ENCODE peak calls at places on chromosomes 4 and X, in five cellular contexts. V, T, X, C and R are unnamed samples.

GRCh38 chr4:73067971-73068394 is 1.5 kb downstream of the COX18 start:
- DNase-seq in V (no peak), T (peak), X (peak), C (no peak), R (peak)

GRCh38 chrX:12329476-12329875 is 191.2 kb downstream of the FRMPD4 start:
- DNase-seq in V (no peak), T (no peak), X (peak), C (no peak), R (peak)

GRCh38 chr4:94995684-94996394 is 238.1 kb downstream of the BMPR1B start:
- DNase-seq in V (peak), T (peak), X (peak), C (no peak), R (peak)

GRCh38 chr4:78650106-78651021 is 98.8 kb downstream of the ANXA3 start:
- DNase-seq in V (peak), T (peak), X (peak), C (no peak), R (peak)

GRCh38 chr4:151407466-151408379 is 1.3 kb upstream of the FHIP1A start:
- DNase-seq in V (peak), T (peak), X (no peak), C (peak), R (peak)

GRCh38 chrX:40260123-40260751 is 162.5 kb upstream of the BCOR start:
- DNase-seq in V (peak), T (no peak), X (no peak), C (no peak), R (no peak)

GRCh38 chr4:31674313-31674947 is 954.3 kb downstream of the PCDH7 start:
- DNase-seq in V (peak), T (no peak), X (peak), C (no peak), R (peak)

GRCh38 chr4:88341227-88342192 is 37.1 kb upstream of the HERC6 start:
- DNase-seq in V (peak), T (peak), X (peak), C (peak), R (peak)

GRCh38 chr4:94722748-94723147 is 35.0 kb upstream of the BMPR1B start:
- DNase-seq in V (no peak), T (no peak), X (no peak), C (no peak), R (no peak)

GRCh38 chrX:17597836-17598434 is 139.4 kb upstream of the SCML1 start:
- DNase-seq in V (no peak), T (peak), X (peak), C (peak), R (no peak)

GRCh38 chrX:134949271-134949670 is 41.5 kb upstream of the SMIM10 start:
- DNase-seq in V (peak), T (no peak), X (peak), C (no peak), R (no peak)

GRCh38 chrX:51281758-51282318 is 50.8 kb upstream of the NUDT10 start:
- DNase-seq in V (no peak), T (no peak), X (no peak), C (no peak), R (peak)

GRCh38 chr4:138190452-138190858 is 51.7 kb downstream of the SLC7A11 start:
- DNase-seq in V (no peak), T (no peak), X (no peak), C (no peak), R (no peak)

GRCh38 chrX:74535633-74536141 is 78.7 kb downstream of the RLIM start:
- DNase-seq in V (peak), T (peak), X (peak), C (peak), R (peak)

GRCh38 chr4:20432098-20432497 is 180.4 kb downstream of the SLIT2 start:
- DNase-seq in V (peak), T (no peak), X (peak), C (no peak), R (no peak)

GRCh38 chr4:87451537-87451936 is 29.2 kb downstream of the NUDT9 start:
- DNase-seq in V (peak), T (no peak), X (no peak), C (no peak), R (no peak)

GRCh38 chr4:86032476-86033022 is 327.3 kb downstream of the MAPK10 start:
- DNase-seq in V (peak), T (peak), X (peak), C (peak), R (peak)

GRCh38 chr4:88610771-88611170 is 18.5 kb downstream of the HERC3 start:
- DNase-seq in V (peak), T (peak), X (peak), C (peak), R (peak)

GRCh38 chrX:19678941-19679340 is 163.6 kb upstream of the MAP3K15 start:
- DNase-seq in V (no peak), T (no peak), X (no peak), C (no peak), R (peak)

GRCh38 chr4:45099471-45099870 is 373.1 kb upstream of the GNPDA2 start:
- DNase-seq in V (no peak), T (no peak), X (no peak), C (no peak), R (no peak)

GRCh38 chr4:185213829-185214228 is 4.4 kb downstream of the SNX25 start:
- DNase-seq in V (no peak), T (no peak), X (no peak), C (no peak), R (no peak)

GRCh38 chrX:146243071-146243470 is 425.4 kb downstream of the SLITRK2 start:
- DNase-seq in V (no peak), T (no peak), X (peak), C (no peak), R (no peak)

GRCh38 chr4:87069037-87069742 is 134.4 kb downstream of the AFF1 start:
- DNase-seq in V (no peak), T (no peak), X (no peak), C (no peak), R (no peak)

GRCh38 chrX:9171841-9172240 is 137.9 kb upstream of the FAM9B start:
- DNase-seq in V (no peak), T (peak), X (peak), C (no peak), R (peak)

GRCh38 chr4:123060039-123060770 is 137.8 kb upstream of the NUDT6 start:
- DNase-seq in V (no peak), T (no peak), X (no peak), C (no peak), R (no peak)

GRCh38 chr4:109211671-109212070 is 90.8 kb downstream of the COL25A1 start:
- DNase-seq in V (no peak), T (peak), X (no peak), C (no peak), R (peak)

GRCh38 chr4:48653217-48654014 is 126.7 kb downstream of the FRYL start:
- DNase-seq in V (peak), T (peak), X (peak), C (no peak), R (no peak)

GRCh38 chr4:16790508-16790907 is 107.9 kb downstream of the LDB2 start:
- DNase-seq in V (no peak), T (no peak), X (no peak), C (no peak), R (no peak)

GRCh38 chrX:136954930-136955329 is 74.4 kb upstream of the RBMX start:
- DNase-seq in V (peak), T (peak), X (peak), C (no peak), R (peak)

GRCh38 chr4:140861359-140862181 is 105.4 kb upstream of the TBC1D9 start:
- DNase-seq in V (peak), T (peak), X (peak), C (peak), R (peak)

GRCh38 chr4:113623274-113623894 is 138.2 kb downstream of the CAMK2D start:
- DNase-seq in V (no peak), T (no peak), X (no peak), C (no peak), R (no peak)

GRCh38 chrX:121562616-121563015 is 515.2 kb downstream of the GLUD2 start:
- DNase-seq in V (no peak), T (no peak), X (no peak), C (no peak), R (no peak)

GRCh38 chrX:103063918-103064434 is at the start of gene BEX1:
- DNase-seq in V (peak), T (peak), X (peak), C (peak), R (peak)

GRCh38 chrX:19791562-19791961 is 95.8 kb downstream of the SH3KBP1 start:
- DNase-seq in V (peak), T (peak), X (peak), C (no peak), R (peak)

GRCh38 chrX:19629541-19629940 is 114.2 kb upstream of the MAP3K15 start:
- DNase-seq in V (no peak), T (no peak), X (no peak), C (no peak), R (no peak)

GRCh38 chr4:118962540-118962939 is 73.9 kb downstream of the SYNPO2 start:
- DNase-seq in V (no peak), T (no peak), X (no peak), C (no peak), R (no peak)

GRCh38 chrX:21375795-21376069 is 1.5 kb downstream of the CNKSR2 start:
- DNase-seq in V (no peak), T (no peak), X (no peak), C (no peak), R (no peak)

GRCh38 chrX:351736-352135 is 33.1 kb upstream of the GTPBP6 start:
- DNase-seq in V (no peak), T (no peak), X (no peak), C (no peak), R (no peak)

GRCh38 chr4:138460477-138460876 is 218.3 kb upstream of the SLC7A11 start:
- DNase-seq in V (no peak), T (no peak), X (no peak), C (no peak), R (no peak)

DNA sequence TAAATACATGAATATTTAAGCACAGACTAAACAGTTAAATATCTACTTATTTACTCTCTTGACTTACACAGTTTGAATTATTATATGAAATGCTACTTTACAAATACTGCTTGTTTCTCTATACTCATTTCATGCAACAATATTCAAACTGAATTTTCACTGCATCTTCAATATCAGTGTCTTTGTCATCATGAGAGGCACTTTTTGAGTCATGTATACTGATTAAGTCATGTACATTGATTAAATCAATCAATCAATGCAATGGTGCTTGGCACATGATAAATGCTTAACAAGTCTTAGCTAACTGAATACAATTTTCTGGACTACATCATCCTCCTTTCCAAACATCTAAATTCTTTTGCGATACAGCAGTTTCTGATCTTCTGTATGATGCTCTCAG is 67.1 kb downstream of the CHM start:
- DNase-seq in V (no peak), T (no peak), X (no peak), C (no peak), R (no peak)
- H3K4me3 ChIP-seq in V (no peak), T (no peak), X (no peak), C (no peak), R (no peak)

DNA sequence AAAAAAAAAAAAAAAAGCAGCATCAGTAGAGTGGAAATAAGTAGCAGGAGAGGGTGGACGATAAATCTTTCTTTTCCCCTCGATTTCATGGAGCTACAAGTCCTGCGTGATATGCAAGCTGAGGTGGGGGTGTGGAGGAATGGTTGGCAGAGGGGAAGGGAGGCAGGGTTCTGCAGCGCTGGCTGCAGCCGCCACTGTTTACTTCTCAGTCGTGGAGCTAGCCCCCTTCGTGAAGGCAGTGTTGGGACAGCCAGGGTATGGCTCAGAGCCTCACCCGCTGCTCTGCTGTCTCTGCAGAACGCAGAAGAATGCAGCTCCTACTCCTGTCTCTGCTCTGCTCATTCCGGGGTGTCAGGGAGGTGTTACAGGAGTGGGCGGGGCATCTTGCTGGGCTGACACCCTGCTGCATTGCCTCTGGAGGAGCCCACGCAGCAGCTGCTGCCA is 140.6 kb downstream of the GPM6A start:
- DNase-seq in V (no peak), T (no peak), X (no peak), C (no peak), R (peak)
- H3K4me3 ChIP-seq in V (peak), T (peak), X (no peak), C (no peak), R (no peak)

GRCh38 chr4:102503831-102504786 is 3.0 kb downstream of the NFKB1 start:
- DNase-seq in V (peak), T (no peak), X (no peak), C (no peak), R (no peak)
- H3K4me3 ChIP-seq in V (no peak), T (no peak), X (no peak), C (no peak), R (peak)

GRCh38 chr4:167234388-167234881 is at the start of gene SPOCK3:
- DNase-seq in V (peak), T (peak), X (peak), C (no peak), R (peak)
- H3K4me3 ChIP-seq in V (peak), T (peak), X (peak), C (peak), R (peak)

DNA sequence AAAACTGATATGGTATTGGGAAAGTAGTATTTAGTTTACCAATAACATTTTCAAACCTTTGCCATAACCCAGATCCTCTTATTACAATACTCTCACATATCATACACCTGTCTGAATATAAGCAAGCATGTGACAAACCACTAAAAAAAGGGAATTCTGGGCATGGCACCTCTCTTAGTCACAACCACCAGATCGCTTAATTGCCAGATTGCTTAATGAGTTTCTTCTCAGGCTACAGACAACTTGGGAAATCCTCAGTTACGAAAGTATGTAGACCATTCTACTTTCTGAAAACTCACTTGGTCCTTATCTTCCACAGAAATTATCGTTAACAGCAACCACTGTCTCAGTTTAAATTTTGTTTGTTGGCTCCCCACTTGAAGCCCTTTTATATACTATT is 2.1 kb downstream of the NAF1 start:
- DNase-seq in V (peak), T (no peak), X (peak), C (no peak), R (peak)
- H3K4me3 ChIP-seq in V (no peak), T (peak), X (peak), C (peak), R (peak)

GRCh38 chr4:148026022-148026421 is 294.1 kb downstream of the ARHGAP10 start:
- DNase-seq in V (peak), T (peak), X (peak), C (no peak), R (peak)
- H3K4me3 ChIP-seq in V (no peak), T (no peak), X (no peak), C (no peak), R (no peak)

GRCh38 chr4:70473691-70474090 is 1.7 kb downstream of the MUC7 start:
- DNase-seq in V (no peak), T (no peak), X (no peak), C (no peak), R (no peak)
- H3K4me3 ChIP-seq in V (no peak), T (no peak), X (no peak), C (no peak), R (no peak)

GRCh38 chr4:158929939-158930344 is 161.1 kb downstream of the FNIP2 start:
- DNase-seq in V (no peak), T (no peak), X (no peak), C (no peak), R (no peak)
- H3K4me3 ChIP-seq in V (no peak), T (no peak), X (no peak), C (no peak), R (no peak)

DNA sequence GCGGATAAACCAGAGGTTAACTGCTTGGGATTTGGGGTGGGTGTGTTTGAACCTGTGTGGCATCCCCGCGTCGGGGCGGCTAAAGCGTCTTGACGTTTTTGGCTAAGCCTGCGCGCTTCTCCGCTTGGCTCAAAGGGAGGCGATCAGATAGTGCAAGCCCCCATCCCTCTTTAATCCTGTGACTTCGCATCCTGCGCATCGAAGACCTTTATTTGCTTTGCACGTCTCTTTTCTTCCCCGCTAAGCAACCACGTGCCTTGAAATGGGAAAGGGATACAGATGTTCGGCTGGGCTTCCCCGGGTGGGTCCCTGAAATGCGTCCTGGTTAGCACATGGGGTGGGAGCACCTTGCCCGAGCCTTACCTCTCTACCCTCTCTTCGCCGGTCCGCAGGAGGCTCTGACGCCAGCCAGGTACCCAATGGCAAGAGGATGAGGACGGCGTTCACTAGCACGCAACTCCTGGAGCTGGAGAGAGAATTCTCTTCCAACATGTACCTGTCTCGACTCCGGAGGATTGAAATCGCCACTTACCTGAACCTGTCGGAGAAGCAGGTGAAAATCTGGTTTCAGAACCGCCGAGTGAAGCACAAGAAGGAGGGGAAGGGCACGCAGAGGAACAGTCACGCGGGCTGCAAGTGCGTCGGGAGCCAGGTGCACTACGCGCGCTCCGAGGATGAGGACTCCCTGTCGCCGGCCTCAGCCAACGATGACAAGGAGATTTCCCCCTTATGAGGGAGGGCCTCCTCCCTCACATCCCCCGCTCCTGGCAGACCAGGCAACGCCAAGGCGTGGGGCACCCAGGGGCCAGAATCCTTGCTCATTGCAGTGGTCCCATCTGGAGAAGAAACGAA is 1.5 kb downstream of the GSX2 start:
- DNase-seq in V (no peak), T (no peak), X (no peak), C (no peak), R (no peak)
- H3K4me3 ChIP-seq in V (no peak), T (no peak), X (peak), C (no peak), R (no peak)